ENCODE peak calls at places on chromosomes 1 and 21, in nine cellular contexts. V is smooth muscle cell of the brain vasculature; W is astrocyte of the cerebellum; U is posterior vena cava; Q is NCI-H2081; E is posterior cingulate gyrus; I is CD8-positive, alpha-beta memory T cell; H is activated naive CD4-positive, alpha-beta T cell; R is stimulated activated CD8-positive, alpha-beta memory T cell treated with anti-CD3 and anti-CD28 coated beads, Interleukin-7, amount 100 ng/mL, for 1 hour. S is an unnamed sample.

GRCh38 chr1:19121192-19121591 is 88.9 kb downstream of the UBR4 start:
- DNase-seq in H (no peak), W (no peak), Q (no peak), U (no peak), V (no peak), E (no peak), R (no peak), I (no peak), S (no peak)

GRCh38 chr1:78081980-78082860 is 36.5 kb downstream of the GIPC2 start:
- DNase-seq in U (no peak), R (no peak), H (no peak), V (no peak), E (no peak), Q (no peak), W (no peak), I (no peak), S (no peak)

GRCh38 chr1:150212070-150212469 is 23.8 kb downstream of the ANP32E start:
- DNase-seq in R (no peak), Q (no peak), E (no peak), W (no peak), U (no peak), V (no peak), H (no peak), I (no peak), S (no peak)

GRCh38 chr1:221869759-221870158 is 127.9 kb upstream of the DUSP10 start:
- DNase-seq in W (no peak), E (no peak), I (no peak), U (no peak), Q (no peak), V (no peak), R (no peak), H (no peak), S (no peak)

GRCh38 chr1:145758575-145758974 is 39.3 kb downstream of the CD160 start:
- DNase-seq in U (no peak), R (no peak), E (no peak), Q (no peak), I (no peak), W (no peak), H (no peak), V (no peak), S (no peak)

GRCh38 chr1:37037675-37038074 is 3.4 kb upstream of the GRIK3 start:
- DNase-seq in E (no peak), H (no peak), W (no peak), R (no peak), U (no peak), Q (peak), V (no peak), I (no peak), S (no peak)

GRCh38 chr1:244191581-244191980 is 140.5 kb downstream of the ZBTB18 start:
- DNase-seq in W (no peak), I (no peak), V (no peak), Q (no peak), R (no peak), E (no peak), U (no peak), H (no peak), S (no peak)

GRCh38 chr1:192691041-192691440 is 55.1 kb downstream of the RGS13 start:
- DNase-seq in U (no peak), V (no peak), E (no peak), R (no peak), Q (no peak), H (no peak), I (no peak), W (no peak), S (no peak)

GRCh38 chr21:45228171-45228641 is 59.5 kb downstream of the POFUT2 start:
- DNase-seq in I (peak), E (peak), H (no peak), V (peak), Q (no peak), U (no peak), R (peak), W (peak), S (no peak)

GRCh38 chr1:30191154-30191702 is 532.2 kb downstream of the MATN1 start:
- DNase-seq in R (no peak), H (no peak), Q (no peak), E (no peak), U (peak), W (no peak), I (peak), V (no peak), S (no peak)

GRCh38 chr1:244732846-244733450 is 80.0 kb downstream of the DESI2 start:
- DNase-seq in Q (no peak), V (no peak), U (no peak), R (no peak), E (no peak), I (no peak), H (no peak), W (no peak), S (no peak)

GRCh38 chr1:32273389-32274208 is 18.3 kb upstream of the HDAC1 start:
- DNase-seq in H (peak), I (peak), R (peak), W (no peak), V (no peak), Q (peak), U (no peak), E (no peak), S (no peak)

S was measured in amygdala.